ENCODE peak calls at places on chromosomes 3 and 15, in five cellular contexts. P, D, I, E and M are unnamed samples.

GRCh38 chr3:169597083-169597609 is 66.4 kb downstream of the MECOM start:
- DNase-seq in P (no peak), D (no peak), I (no peak), E (no peak), M (no peak)

GRCh38 chr3:184642623-184643308 is 69.1 kb downstream of the MAGEF1 start:
- DNase-seq in P (no peak), D (no peak), I (no peak), E (no peak), M (no peak)

GRCh38 chr3:127354761-127355160 is 66.9 kb upstream of the PRR20G start:
- DNase-seq in P (no peak), D (no peak), I (no peak), E (no peak), M (no peak)

GRCh38 chr3:19543212-19543841 is 390.7 kb downstream of the EFHB start:
- DNase-seq in P (no peak), D (no peak), I (no peak), E (no peak), M (no peak)

GRCh38 chr3:129036234-129037092 is 24.1 kb upstream of the GP9 start:
- DNase-seq in P (no peak), D (no peak), I (no peak), E (no peak), M (no peak)

GRCh38 chr15:71448688-71449114 is 333.4 kb downstream of the THSD4 start:
- DNase-seq in P (no peak), D (no peak), I (no peak), E (no peak), M (no peak)

GRCh38 chr3:129238945-129239705 is 10.3 kb upstream of the COPG1 start:
- DNase-seq in P (peak), D (no peak), I (no peak), E (peak), M (peak)

GRCh38 chr3:192467230-192468186 is 259.8 kb downstream of the FGF12 start:
- DNase-seq in P (peak), D (peak), I (no peak), E (peak), M (peak)

GRCh38 chr3:135258916-135259315 is 463.9 kb downstream of the EPHB1 start:
- DNase-seq in P (no peak), D (no peak), I (no peak), E (no peak), M (no peak)

GRCh38 chr3:62567097-62568021 is 194.0 kb upstream of the FEZF2 start:
- DNase-seq in P (no peak), D (no peak), I (no peak), E (no peak), M (no peak)

GRCh38 chr3:133838296-133838789 is 32.7 kb downstream of the SRPRB start:
- DNase-seq in P (no peak), D (no peak), I (no peak), E (no peak), M (no peak)

GRCh38 chr3:153070153-153070868 is 91.7 kb upstream of the RAP2B start:
- DNase-seq in P (no peak), D (no peak), I (no peak), E (no peak), M (no peak)

GRCh38 chr3:155313303-155313702 is 19.8 kb upstream of the STRIT1 start:
- DNase-seq in P (no peak), D (no peak), I (no peak), E (no peak), M (no peak)

GRCh38 chr3:76715426-76715825 is 324.5 kb upstream of the ROBO2 start:
- DNase-seq in P (no peak), D (no peak), I (no peak), E (no peak), M (no peak)

GRCh38 chr3:152396867-152397266 is 128.1 kb downstream of the MBNL1 start:
- DNase-seq in P (no peak), D (no peak), I (no peak), E (no peak), M (no peak)

GRCh38 chr15:100771745-100772144 is 107.9 kb upstream of the ALDH1A3 start:
- DNase-seq in P (no peak), D (no peak), I (no peak), E (no peak), M (no peak)

GRCh38 chr3:61595826-61596225 is 34.5 kb downstream of the PTPRG start:
- DNase-seq in P (no peak), D (no peak), I (no peak), E (no peak), M (no peak)

GRCh38 chr3:118932822-118933558 is 101.7 kb downstream of the IGSF11 start:
- DNase-seq in P (no peak), D (no peak), I (no peak), E (no peak), M (no peak)

GRCh38 chr15:89167267-89168176 is 53.9 kb downstream of the RLBP1 start:
- DNase-seq in P (peak), D (no peak), I (peak), E (peak), M (peak)

GRCh38 chr15:65466901-65467300 is 44.2 kb upstream of the IGDCC4 start:
- DNase-seq in P (no peak), D (no peak), I (no peak), E (no peak), M (no peak)

GRCh38 chr3:77342688-77343087 is 302.8 kb downstream of the ROBO2 start:
- DNase-seq in P (no peak), D (no peak), I (no peak), E (no peak), M (no peak)

GRCh38 chr3:56468184-56469106 is at the start of gene ERC2:
- DNase-seq in P (no peak), D (no peak), I (no peak), E (no peak), M (no peak)

GRCh38 chr3:113534365-113534764 is 2.0 kb downstream of the SIDT1 start:
- DNase-seq in P (no peak), D (no peak), I (no peak), E (peak), M (peak)

GRCh38 chr15:95693917-95694316 is 636.6 kb upstream of the NR2F2 start:
- DNase-seq in P (no peak), D (no peak), I (no peak), E (no peak), M (no peak)

GRCh38 chr3:195809291-195809785 is 2.4 kb downstream of the MUC4 start:
- DNase-seq in P (no peak), D (no peak), I (no peak), E (no peak), M (no peak)

GRCh38 chr15:47300035-47300434 is 417.3 kb upstream of the SEMA6D start:
- DNase-seq in P (no peak), D (no peak), I (no peak), E (no peak), M (no peak)

GRCh38 chr3:2985479-2985878 is 124.7 kb downstream of the IL5RA start:
- DNase-seq in P (no peak), D (no peak), I (no peak), E (no peak), M (no peak)

GRCh38 chr3:42991369-42992315 is 12.5 kb downstream of the GASK1A start:
- DNase-seq in P (no peak), D (no peak), I (no peak), E (no peak), M (no peak)

GRCh38 chr3:169865176-169865800 is 4.4 kb downstream of the LRRC31 start:
- DNase-seq in P (no peak), D (no peak), I (no peak), E (peak), M (no peak)

GRCh38 chr3:45870099-45870498 is 16.2 kb upstream of the CCR9 start:
- DNase-seq in P (peak), D (peak), I (peak), E (peak), M (peak)

GRCh38 chr3:88002448-88002847 is 56.4 kb downstream of the CGGBP1 start:
- DNase-seq in P (no peak), D (no peak), I (no peak), E (no peak), M (no peak)

GRCh38 chr15:39618063-39618823 is 37.4 kb downstream of the THBS1 start:
- DNase-seq in P (no peak), D (no peak), I (no peak), E (no peak), M (no peak)

GRCh38 chr3:30481241-30481640 is 125.2 kb upstream of the TGFBR2 start:
- DNase-seq in P (no peak), D (no peak), I (no peak), E (no peak), M (no peak)